ENCODE peak calls at places on chromosomes 12 and 14, in ten cellular contexts. Q, O, F, U, L, N, I, Z, H and E are unnamed samples.

GRCh38 chr14:25055005-25055404 is 5.1 kb upstream of the STXBP6 start:
- DNase-seq in O (no peak), F (no peak), N (no peak), L (no peak), Q (no peak), U (no peak), I (no peak), H (no peak), Z (no peak), E (no peak)

GRCh38 chr12:113154351-113154973 is 4.9 kb downstream of the CFAP73 start:
- DNase-seq in I (no peak), H (no peak), Z (no peak), F (peak), O (no peak), L (no peak), Q (no peak), N (no peak), U (no peak), E (no peak)

GRCh38 chr12:49985981-49986380 is 13.2 kb downstream of the AQP6 start:
- DNase-seq in L (no peak), O (no peak), F (no peak), I (no peak), N (no peak), Q (no peak), U (no peak), Z (no peak), H (no peak), E (no peak)

GRCh38 chr14:55877942-55878341 is 240.3 kb upstream of the PELI2 start:
- DNase-seq in N (no peak), H (no peak), Z (no peak), L (no peak), U (no peak), I (no peak), F (no peak), O (no peak), Q (no peak), E (no peak)

GRCh38 chr12:54005853-54006699 is 2.7 kb upstream of the HOXC8 start:
- DNase-seq in F (peak), O (peak), I (peak), Z (peak), N (peak), U (peak), H (peak), L (peak), Q (peak), E (peak)

GRCh38 chr14:105207996-105208737 is 27.1 kb upstream of the NUDT14 start:
- DNase-seq in N (no peak), H (no peak), I (no peak), L (no peak), Q (no peak), O (no peak), F (no peak), Z (no peak), U (no peak), E (no peak)

GRCh38 chr12:116694653-116695463 is 43.0 kb downstream of the SPRING1 start:
- DNase-seq in H (no peak), L (no peak), U (no peak), Z (no peak), F (no peak), I (no peak), N (no peak), Q (no peak), O (no peak), E (no peak)

GRCh38 chr14:22854963-22855724 is 16.4 kb upstream of the LRP10 start:
- DNase-seq in I (no peak), L (no peak), H (no peak), Q (no peak), U (no peak), N (peak), Z (no peak), O (no peak), F (no peak), E (no peak)

GRCh38 chr12:89064151-89064550 is 288.1 kb downstream of the DUSP6 start:
- DNase-seq in Z (no peak), L (no peak), U (no peak), O (no peak), Q (no peak), N (peak), I (no peak), H (no peak), F (no peak), E (no peak)

GRCh38 chr12:115135800-115136211 is 451.8 kb upstream of the TBX3 start:
- DNase-seq in O (peak), Q (no peak), U (peak), F (no peak), L (peak), H (peak), I (no peak), N (no peak), Z (no peak), E (no peak)

GRCh38 chr12:133202493-133203343 is 21.4 kb downstream of the ZNF268 start:
- DNase-seq in F (no peak), H (no peak), O (no peak), I (no peak), L (no peak), Z (no peak), U (no peak), Q (no peak), N (no peak), E (no peak)

GRCh38 chr12:77841467-77842054 is 10.9 kb downstream of the NAV3 start:
- DNase-seq in F (peak), Z (no peak), O (no peak), U (no peak), Q (no peak), I (no peak), H (peak), L (no peak), N (peak), E (no peak)

GRCh38 chr14:21924479-21924878 is 250.9 kb upstream of the OR4E1 start:
- DNase-seq in U (no peak), Z (no peak), I (no peak), Q (peak), N (no peak), H (no peak), F (no peak), O (no peak), L (no peak), E (no peak)

GRCh38 chr14:67765192-67765834 is 51.1 kb downstream of the ZFYVE26 start:
- DNase-seq in I (no peak), Q (no peak), Z (no peak), H (no peak), N (peak), O (no peak), L (no peak), F (no peak), U (no peak), E (no peak)

GRCh38 chr12:111578276-111578970 is 20.7 kb downstream of the ATXN2 start:
- DNase-seq in Z (no peak), O (no peak), U (no peak), Q (no peak), F (no peak), L (no peak), N (peak), H (no peak), I (no peak), E (no peak)

GRCh38 chr14:97536421-97536820 is 739.2 kb downstream of the VRK1 start:
- DNase-seq in F (no peak), L (no peak), O (no peak), U (no peak), I (no peak), N (no peak), Q (no peak), H (no peak), Z (no peak), E (peak)

GRCh38 chr12:90428474-90428873 is 526.5 kb downstream of the CCER1 start:
- DNase-seq in H (no peak), Q (no peak), U (peak), Z (no peak), I (no peak), F (no peak), N (no peak), O (no peak), L (no peak), E (no peak)

GRCh38 chr12:12748051-12748450 is 30.9 kb downstream of the CDKN1B start:
- DNase-seq in Q (no peak), H (no peak), U (no peak), I (no peak), Z (no peak), O (no peak), L (no peak), N (no peak), F (no peak), E (no peak)

GRCh38 chr14:36604757-36605505 is 22.5 kb upstream of the NKX2-8 start:
- DNase-seq in F (peak), O (no peak), L (no peak), Z (no peak), Q (no peak), H (peak), U (no peak), I (no peak), N (peak), E (no peak)

GRCh38 chr12:130975116-130975515 is 21.4 kb downstream of the ADGRD1 start:
- DNase-seq in U (no peak), Z (no peak), Q (no peak), L (no peak), O (peak), I (no peak), N (no peak), F (no peak), H (no peak), E (peak)

GRCh38 chr12:79655036-79655435 is 35.7 kb downstream of the PAWR start:
- DNase-seq in I (no peak), Z (no peak), L (no peak), F (no peak), O (no peak), U (no peak), H (no peak), N (no peak), Q (no peak), E (no peak)

GRCh38 chr14:101824339-101824727 is 62.8 kb downstream of the PPP2R5C start:
- DNase-seq in Q (no peak), Z (no peak), H (no peak), F (no peak), N (no peak), I (no peak), U (no peak), L (no peak), O (no peak), E (no peak)

GRCh38 chr12:16347391-16348298 is at the start of gene MGST1:
- DNase-seq in F (peak), N (peak), Q (no peak), H (peak), Z (peak), O (peak), L (peak), I (no peak), U (peak), E (no peak)

GRCh38 chr14:21015312-21015711 is 9.5 kb downstream of the NDRG2 start:
- DNase-seq in Z (no peak), U (no peak), L (no peak), H (no peak), Q (no peak), I (no peak), F (no peak), O (no peak), N (no peak), E (peak)

GRCh38 chr14:80679273-80679672 is 262.3 kb downstream of the CEP128 start:
- DNase-seq in Z (no peak), U (no peak), L (no peak), I (no peak), Q (no peak), O (no peak), N (no peak), F (no peak), H (no peak), E (no peak)

DNA sequence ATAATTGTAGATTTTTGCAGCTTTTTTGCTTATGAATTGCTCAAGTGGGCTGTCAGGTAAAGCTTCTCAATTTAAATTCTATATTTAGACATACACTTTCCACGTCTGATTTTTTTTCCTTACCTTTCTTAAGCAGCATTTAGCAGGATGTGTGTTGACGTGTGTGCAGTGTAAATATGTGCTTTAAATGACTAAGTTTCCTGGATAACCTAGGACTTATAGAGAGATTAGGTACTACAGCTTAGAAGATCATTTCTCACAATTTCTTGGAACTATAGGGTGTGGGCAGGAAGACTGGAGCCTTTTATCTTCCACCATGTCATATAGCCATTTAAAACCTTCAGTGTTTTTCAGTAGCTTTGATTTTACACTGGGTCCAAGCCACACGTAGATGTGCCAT is 263.5 kb downstream of the NOVA1 start:
- DNase-seq in Q (no peak), O (no peak), I (no peak), N (no peak), H (no peak), Z (no peak), U (no peak), F (no peak), L (no peak), E (no peak)
- H3K27ac ChIP-seq in Q (no peak), O (no peak), I (no peak), N (no peak), H (no peak), Z (no peak), U (no peak), F (no peak), L (no peak), E (no peak)

DNA sequence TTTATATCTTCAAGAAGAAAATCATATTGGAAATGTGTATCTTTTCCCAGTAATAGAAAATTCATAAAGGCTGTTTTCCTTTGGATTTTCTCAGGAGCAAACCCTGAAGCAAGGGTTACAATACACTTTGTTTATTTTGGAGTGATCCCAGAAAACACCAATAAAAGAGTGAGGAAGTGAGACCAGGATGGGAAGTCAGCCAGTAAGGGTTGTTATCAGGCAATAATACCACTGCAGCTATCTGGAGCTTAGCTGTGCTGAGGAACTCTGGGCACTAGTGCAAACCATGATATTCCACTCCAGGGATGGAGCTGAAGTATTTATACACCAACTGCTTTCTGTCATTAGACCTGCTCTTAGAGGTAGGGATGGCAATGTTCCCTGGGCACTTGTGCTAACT is 1002.3 kb downstream of the FLRT2 start:
- DNase-seq in I (no peak), Z (no peak), L (no peak), F (no peak), O (no peak), N (peak), H (no peak), Q (no peak), U (no peak), E (no peak)
- TF ChIP-seq CTCF in I (no peak), Z (no peak), L (no peak), F (no peak), O (no peak), N (no peak), H (no peak), Q (no peak), U (no peak), E (no peak)

GRCh38 chr12:117699575-117699974 is 269.2 kb downstream of the KSR2 start:
- DNase-seq in F (no peak), N (no peak), I (no peak), U (no peak), L (no peak), Q (no peak), Z (no peak), O (no peak), H (no peak), E (no peak)
- H3K4me3 ChIP-seq in F (no peak), N (no peak), I (no peak), U (no peak), L (no peak), Q (no peak), Z (no peak), O (no peak), H (no peak), E (no peak)

GRCh38 chr14:102998393-102998792 is 59.0 kb downstream of the CDC42BPB start:
- DNase-seq in O (no peak), F (no peak), H (no peak), Q (no peak), L (no peak), U (no peak), Z (no peak), I (no peak), N (no peak), E (no peak)
- H3K27ac ChIP-seq in O (no peak), F (no peak), H (no peak), Q (no peak), L (no peak), U (no peak), Z (no peak), I (no peak), N (no peak), E (no peak)

GRCh38 chr12:5973461-5974115 is 28.5 kb upstream of the ANO2 start:
- DNase-seq in L (no peak), F (no peak), N (no peak), H (no peak), I (no peak), Z (no peak), Q (no peak), U (no peak), O (no peak), E (no peak)
- TF ChIP-seq CTCF in L (no peak), F (no peak), N (no peak), H (no peak), I (no peak), Z (no peak), Q (no peak), U (no peak), O (no peak), E (no peak)

GRCh38 chr14:44896275-44897040 is 65.3 kb downstream of the KLHL28 start:
- DNase-seq in U (no peak), Z (no peak), F (no peak), H (no peak), N (no peak), I (no peak), O (no peak), L (no peak), Q (no peak), E (no peak)
- H3K4me3 ChIP-seq in U (peak), Z (peak), F (peak), H (peak), N (no peak), I (peak), O (peak), L (peak), Q (peak), E (peak)

GRCh38 chr12:52925717-52926595 is 21.1 kb upstream of the KRT8 start:
- DNase-seq in O (no peak), Z (no peak), Q (no peak), N (peak), U (no peak), F (no peak), I (no peak), L (no peak), H (no peak), E (no peak)

GRCh38 chr12:52921488-52922165 is 16.8 kb upstream of the KRT8 start:
- DNase-seq in O (no peak), Z (no peak), U (no peak), Q (no peak), H (no peak), F (no peak), L (no peak), I (no peak), N (no peak), E (no peak)

GRCh38 chr12:52927964-52928363 is 21.0 kb upstream of the KRT18 start:
- DNase-seq in I (no peak), L (no peak), Z (no peak), F (no peak), N (no peak), O (no peak), Q (no peak), H (no peak), U (no peak), E (no peak)

GRCh38 chr12:52926596-52927241 is 21.8 kb upstream of the KRT8 start:
- DNase-seq in H (no peak), L (no peak), F (no peak), Q (no peak), N (no peak), U (no peak), O (no peak), Z (no peak), I (no peak), E (no peak)

GRCh38 chr12:52924764-52925716 is 20.2 kb upstream of the KRT8 start:
- DNase-seq in Q (no peak), U (no peak), Z (peak), L (no peak), F (no peak), N (peak), H (no peak), O (no peak), I (no peak), E (no peak)
- H3K27ac ChIP-seq in Q (no peak), U (peak), Z (peak), L (no peak), F (no peak), N (peak), H (no peak), O (peak), I (peak), E (no peak)

DNA sequence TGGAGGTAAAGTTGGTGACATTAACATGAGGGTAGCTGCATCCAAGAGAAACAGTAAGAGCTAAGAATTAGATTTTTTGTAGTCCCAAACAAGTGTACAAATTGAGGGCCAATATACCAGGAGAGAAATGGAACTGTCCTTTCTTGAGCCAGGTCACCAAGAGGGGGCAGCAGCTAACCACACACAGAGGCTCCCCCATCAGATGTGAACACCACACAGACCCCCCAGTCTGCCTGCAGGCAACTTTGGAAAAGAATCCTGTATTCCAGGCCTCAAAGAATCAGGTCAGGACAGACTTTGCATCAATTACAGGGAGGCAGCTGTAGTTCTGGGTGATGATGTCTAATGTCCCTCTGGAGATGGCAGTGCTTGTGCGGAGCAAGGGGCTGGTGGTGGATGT is 77.9 kb downstream of the SPTB start:
- DNase-seq in U (no peak), Q (no peak), N (no peak), F (no peak), I (no peak), Z (no peak), O (no peak), L (no peak), H (no peak), E (no peak)
- TF ChIP-seq CTCF in U (peak), Q (no peak), N (peak), F (peak), I (peak), Z (peak), O (peak), L (peak), H (peak), E (peak)

DNA sequence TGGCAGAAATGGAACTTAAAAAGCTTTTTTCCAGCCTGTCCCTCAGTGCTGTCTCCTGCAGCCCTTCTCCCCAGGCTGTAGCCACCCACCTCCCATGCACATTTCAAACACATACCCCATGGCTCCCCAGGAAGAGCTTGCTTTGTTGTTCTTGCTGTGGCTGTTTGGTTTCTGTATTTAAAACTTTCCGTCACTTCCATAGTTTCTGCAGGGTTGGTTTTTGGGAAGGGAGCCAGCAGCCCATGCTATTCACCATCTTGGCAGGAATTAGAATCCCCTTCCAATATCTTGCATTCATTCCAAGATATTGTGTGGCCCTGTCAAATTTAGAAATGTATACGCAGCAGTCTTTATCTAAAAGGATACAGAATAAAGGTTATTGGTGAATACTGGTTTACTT is 29.6 kb downstream of the CFAP251 start:
- DNase-seq in Q (no peak), O (no peak), I (no peak), U (no peak), N (no peak), F (no peak), L (no peak), Z (no peak), H (no peak), E (no peak)
- H3K4me3 ChIP-seq in Q (no peak), O (no peak), I (no peak), U (no peak), N (no peak), F (no peak), L (no peak), Z (no peak), H (no peak), E (no peak)

DNA sequence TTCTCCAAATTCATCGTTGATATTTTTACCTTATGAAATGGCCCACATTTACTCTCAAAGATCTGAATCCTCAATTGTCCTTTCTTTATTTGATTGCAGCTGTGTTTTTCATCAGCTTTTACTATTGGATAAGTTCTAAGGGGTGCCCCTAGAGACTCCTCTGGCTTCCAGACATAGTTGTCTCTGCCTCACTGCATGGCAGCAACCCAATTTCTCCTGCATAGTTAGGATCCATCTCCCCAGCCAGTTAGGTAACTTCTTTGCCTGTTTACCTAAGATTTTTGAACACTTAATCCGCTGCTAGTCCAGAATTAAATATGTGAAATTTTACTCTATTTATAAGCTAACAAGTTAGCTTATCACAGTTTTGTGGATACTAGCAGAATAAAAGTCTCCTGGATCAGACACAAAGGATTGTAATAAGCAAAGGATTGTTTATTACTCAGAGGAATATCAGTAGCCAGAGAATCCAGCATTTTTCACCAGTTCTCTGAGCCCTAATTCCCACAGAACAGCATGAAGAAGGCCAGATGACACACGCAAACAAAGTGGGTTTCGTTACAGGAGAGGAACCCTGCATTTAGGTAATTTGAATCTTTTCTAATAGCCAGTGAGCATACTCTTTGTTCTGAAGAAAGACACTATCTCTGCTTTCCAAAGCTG is 101.1 kb downstream of the BBS10 start:
- DNase-seq in L (peak), O (no peak), Q (no peak), I (no peak), F (no peak), Z (no peak), U (no peak), N (no peak), H (no peak), E (no peak)
- H3K27ac ChIP-seq in L (no peak), O (no peak), Q (no peak), I (no peak), F (no peak), Z (no peak), U (no peak), N (no peak), H (peak), E (no peak)